ENCODE peak calls at places on chromosomes 5 and 9, in five cellular contexts. D, K, I, N and T are unnamed samples. For H3K4me1, the result is how much of the 10 kb centered on the place peaks cover.

GRCh38 chr9:109114670-109115069 is 5.1 kb downstream of the TMEM245 start:
- DNase-seq in D (no peak), K (no peak), I (no peak), N (no peak), T (peak)

GRCh38 chr9:94160594-94161501 is 76.6 kb downstream of the PTPDC1 start:
- DNase-seq in D (no peak), K (peak), I (no peak), N (no peak), T (no peak)

GRCh38 chr5:32057157-32058096 is 116.7 kb downstream of the GOLPH3 start:
- DNase-seq in D (no peak), K (no peak), I (no peak), N (no peak), T (no peak)

GRCh38 chr5:72470817-72471216 is 36.4 kb downstream of the ZNF366 start:
- DNase-seq in D (no peak), K (no peak), I (no peak), N (no peak), T (no peak)

GRCh38 chr9:133634024-133634691 is 2.0 kb upstream of the DBH start:
- DNase-seq in D (no peak), K (no peak), I (no peak), N (no peak), T (no peak)

GRCh38 chr5:129103397-129103796 is 8.8 kb downstream of the ISOC1 start:
- DNase-seq in D (no peak), K (no peak), I (no peak), N (no peak), T (no peak)

GRCh38 chr5:32836176-32836575 is 125.1 kb downstream of the NPR3 start:
- DNase-seq in D (no peak), K (no peak), I (no peak), N (no peak), T (no peak)

GRCh38 chr5:52989781-52990530 is 804 bp downstream of the ITGA2 start:
- DNase-seq in D (peak), K (no peak), I (no peak), N (peak), T (peak)

GRCh38 chr9:79661279-79661678 is 89.5 kb downstream of the TLE4 start:
- DNase-seq in D (no peak), K (no peak), I (no peak), N (no peak), T (no peak)

GRCh38 chr5:2696156-2696807 is 55.2 kb downstream of the IRX2 start:
- DNase-seq in D (no peak), K (no peak), I (no peak), N (no peak), T (no peak)

GRCh38 chr5:74257645-74258328 is 382.7 kb downstream of the ENC1 start:
- DNase-seq in D (peak), K (no peak), I (no peak), N (peak), T (peak)

GRCh38 chr9:127049044-127049443 is 73.4 kb downstream of the ANGPTL2 start:
- DNase-seq in D (peak), K (no peak), I (peak), N (peak), T (peak)
- TF ChIP-seq CTCF in D (no peak), K (no peak), I (peak), N (no peak), T (peak)

GRCh38 chr5:65971643-65972042 is 45.3 kb downstream of the ERBIN start:
- DNase-seq in D (no peak), K (no peak), I (no peak), N (no peak), T (no peak)

GRCh38 chr5:65967288-65968066 is 41.1 kb downstream of the ERBIN start:
- DNase-seq in D (no peak), K (no peak), I (no peak), N (no peak), T (no peak)

GRCh38 chr5:65969539-65970393 is 43.4 kb downstream of the ERBIN start:
- DNase-seq in D (no peak), K (no peak), I (no peak), N (no peak), T (no peak)

GRCh38 chr5:65970481-65971367 is 44.3 kb downstream of the ERBIN start:
- DNase-seq in D (no peak), K (no peak), I (no peak), N (no peak), T (peak)
- H3K27ac ChIP-seq in D (no peak), K (no peak), I (no peak), N (no peak), T (no peak)

DNA sequence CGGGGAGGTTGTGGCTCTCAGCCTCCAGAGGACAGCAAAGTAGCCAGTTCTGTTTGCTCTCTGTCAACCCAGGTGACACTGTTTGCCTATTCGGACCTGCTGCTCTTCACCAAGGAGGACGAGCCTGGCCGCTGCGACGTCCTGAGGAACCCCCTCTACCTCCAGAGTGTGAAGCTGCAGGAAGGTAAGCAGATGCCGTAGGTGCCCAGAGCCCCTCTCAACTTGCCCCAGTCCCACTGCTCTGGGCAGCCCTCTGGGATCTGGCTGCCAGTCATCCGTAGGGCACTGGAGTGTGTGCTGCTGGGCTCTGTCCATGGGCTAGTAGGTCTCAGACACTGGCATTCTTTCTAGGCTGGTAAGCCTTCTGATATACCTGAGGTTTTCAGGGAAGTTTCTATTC is 59.3 kb downstream of the RGS3 start:
- DNase-seq in D (no peak), K (no peak), I (no peak), N (no peak), T (no peak)
- H3K4me1 ChIP-seq in D (half or more), K (under half), I (half or more), N (under half), T (half or more)

GRCh38 chr9:137506274-137506673 is 43.9 kb downstream of the PNPLA7 start:
- DNase-seq in D (no peak), K (no peak), I (no peak), N (no peak), T (peak)
- TF ChIP-seq CTCF in D (no peak), K (no peak), I (no peak), N (no peak), T (no peak)

GRCh38 chr5:132876020-132876759 is 2.7 kb downstream of the LEAP2 start:
- DNase-seq in D (no peak), K (no peak), I (no peak), N (no peak), T (no peak)
- H3K27ac ChIP-seq in D (no peak), K (peak), I (no peak), N (no peak), T (no peak)

DNA sequence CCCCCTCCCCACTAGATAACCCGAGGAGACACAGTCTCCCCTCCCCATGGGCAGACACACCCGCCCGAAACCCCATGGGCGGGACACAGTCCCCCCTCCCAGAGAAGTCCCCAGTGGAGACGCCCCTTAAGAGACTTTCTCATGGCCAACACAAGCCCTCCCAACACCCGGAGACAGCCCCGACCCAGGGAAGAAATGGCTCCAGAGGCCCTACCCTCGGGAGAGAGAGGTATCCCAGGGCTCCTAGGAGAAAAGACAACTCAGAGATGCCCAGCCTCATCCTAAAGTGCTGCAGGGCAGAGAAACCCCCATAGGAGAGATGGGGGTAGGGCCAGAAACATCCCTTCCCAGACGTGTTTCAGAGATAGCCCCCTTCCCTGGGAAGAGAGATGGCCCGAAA is 27.4 kb downstream of the PCDH1 start:
- DNase-seq in D (no peak), K (no peak), I (no peak), N (no peak), T (no peak)
- H3K4me1 ChIP-seq in D (under half), K (under half), I (under half), N (under half), T (under half)

DNA sequence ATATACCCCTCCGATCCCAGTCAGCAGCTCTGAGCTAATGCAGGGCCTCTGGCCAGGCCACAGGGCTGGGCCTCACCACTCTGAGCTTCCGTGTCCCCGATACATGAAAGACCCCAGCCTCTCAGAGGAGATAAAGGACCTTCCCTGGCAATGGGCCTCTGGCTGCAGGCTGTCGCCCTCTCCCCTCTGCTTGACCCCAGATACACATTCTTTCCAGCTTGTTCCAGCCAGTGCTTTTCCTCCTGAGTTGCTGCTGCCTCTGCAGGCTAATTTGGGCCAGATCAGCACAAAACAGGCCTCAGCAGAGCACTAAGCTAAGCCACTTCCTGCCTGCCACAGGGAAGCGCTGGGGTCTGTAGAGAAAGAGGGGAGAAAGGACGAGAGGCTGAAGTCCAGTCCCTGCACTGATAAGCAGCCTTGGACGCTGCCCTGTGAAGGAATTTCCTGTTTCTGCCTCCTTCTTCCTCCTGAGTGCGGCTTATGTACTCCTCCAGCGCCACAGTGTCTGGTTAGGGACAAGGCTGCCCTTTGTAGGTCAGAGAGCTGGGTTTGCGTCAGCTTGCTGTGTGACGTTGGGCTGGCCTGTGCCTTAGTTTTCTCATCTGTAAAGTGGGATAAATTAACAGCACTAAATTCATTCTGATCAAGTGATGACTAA is 73.0 kb upstream of the IL17B start:
- DNase-seq in D (peak), K (peak), I (no peak), N (peak), T (peak)
- TF ChIP-seq CTCF in D (no peak), K (peak), I (peak), N (no peak), T (no peak)